ENCODE peak calls at places on chromosomes 2 and 18, in eight cellular contexts. L is H7, A is GM23248, Z is right lobe of liver, M is right cardiac atrium, N is psoas muscle, O is neural progenitor cell, U is left lung. C is an unnamed sample.
A peak's percentile ranks its signal among the peaks of the same experiment; 100 is the strongest.

GRCh38 chr2:196551014-196551413 is 88.5 kb upstream of the CCDC150 start:
- DNase-seq in U (no peak), A (no peak), L (no peak), N (no peak), O (no peak), M (no peak), Z (no peak), C (no peak)

GRCh38 chr18:29457316-29457715 is 1280.4 kb upstream of the CDH2 start:
- DNase-seq in U (no peak), L (no peak), Z (no peak), A (no peak), N (no peak), O (no peak), M (no peak), C (no peak)

GRCh38 chr2:176092270-176093144 is at the start of gene HOXD13:
- DNase-seq in A (peak; percentile 79), Z (no peak), O (peak; percentile 80), N (no peak), M (no peak), L (peak; percentile 92), U (no peak), C (no peak)

GRCh38 chr2:201798252-201798918 is 8.0 kb upstream of the CDK15 start:
- DNase-seq in Z (no peak), M (no peak), O (no peak), U (no peak), L (no peak), N (no peak), A (peak; percentile 94), C (no peak)

GRCh38 chr2:10028407-10028987 is 14.9 kb upstream of the KLF11 start:
- DNase-seq in M (peak; percentile 53), U (no peak), L (peak; percentile 69), N (no peak), Z (no peak), A (no peak), O (peak; percentile 40), C (no peak)

GRCh38 chr18:21448301-21448700 is 152.2 kb downstream of the ESCO1 start:
- DNase-seq in N (no peak), L (no peak), A (peak; percentile 44), M (no peak), U (no peak), Z (no peak), O (no peak), C (no peak)

GRCh38 chr18:5630057-5630765 is 86.4 kb upstream of the EPB41L3 start:
- DNase-seq in Z (peak; percentile 60), M (peak; percentile 92), N (peak; percentile 77), O (peak; percentile 93), L (peak; percentile 95), A (peak; percentile 68), U (peak; percentile 84), C (peak; percentile 69)

GRCh38 chr2:215380699-215381098 is 55.2 kb downstream of the FN1 start:
- DNase-seq in M (no peak), L (no peak), U (no peak), Z (no peak), A (no peak), N (no peak), O (no peak), C (no peak)

GRCh38 chr2:234745347-234745746 is 206.5 kb upstream of the SH3BP4 start:
- DNase-seq in A (no peak), L (no peak), N (no peak), O (no peak), Z (no peak), M (no peak), U (no peak), C (no peak)

GRCh38 chr2:196808281-196808680 is 874 bp downstream of the C2orf66 start:
- DNase-seq in M (no peak), L (peak; percentile 34), Z (no peak), O (no peak), N (no peak), U (no peak), A (peak; percentile 8), C (no peak)

GRCh38 chr2:108906403-108907077 is 82.5 kb downstream of the EDAR start:
- DNase-seq in L (peak; percentile 22), A (no peak), N (no peak), Z (peak; percentile 86), U (no peak), O (no peak), M (no peak), C (no peak)

GRCh38 chr2:105646423-105647076 is 98.2 kb upstream of the NCK2 start:
- DNase-seq in L (no peak), A (no peak), Z (no peak), O (no peak), U (no peak), M (no peak), N (no peak), C (no peak)

GRCh38 chr2:235638541-235639192 is 144.8 kb downstream of the AGAP1 start:
- DNase-seq in U (no peak), A (no peak), Z (no peak), O (peak; percentile 28), L (peak; percentile 59), M (no peak), N (peak; percentile 46), C (no peak)

GRCh38 chr2:101610750-101611315 is 86.7 kb upstream of the MAP4K4 start:
- DNase-seq in M (no peak), L (no peak), O (no peak), A (no peak), Z (no peak), U (no peak), N (no peak), C (no peak)

GRCh38 chr2:134253117-134253704 is 661 bp upstream of the MGAT5 start:
- DNase-seq in A (no peak), L (no peak), M (no peak), Z (no peak), U (no peak), N (no peak), O (no peak), C (no peak)

GRCh38 chr2:109554758-109555157 is 59.0 kb downstream of the SEPTIN10 start:
- DNase-seq in U (no peak), A (peak; percentile 19), L (no peak), N (no peak), Z (no peak), M (no peak), O (no peak), C (no peak)

GRCh38 chr2:200087451-200087850 is 132.1 kb downstream of the MAIP1 start:
- DNase-seq in A (no peak), M (no peak), Z (no peak), N (no peak), O (no peak), L (no peak), U (no peak), C (no peak)

GRCh38 chr2:120470041-120470716 is 124.2 kb downstream of the INHBB start:
- DNase-seq in Z (peak; percentile 94), A (peak; percentile 99), N (peak; percentile 94), L (no peak), U (peak; percentile 83), M (peak; percentile 93), O (no peak), C (peak; percentile 72)

GRCh38 chr2:102337012-102337411 is 18.6 kb upstream of the IL18R1 start:
- DNase-seq in O (no peak), N (no peak), A (peak; percentile 78), M (no peak), L (no peak), Z (no peak), U (no peak), C (no peak)

GRCh38 chr2:148978736-148979135 is 59.8 kb upstream of the LYPD6B start:
- DNase-seq in U (no peak), A (peak; percentile 22), O (no peak), L (no peak), Z (no peak), N (no peak), M (no peak), C (no peak)

GRCh38 chr2:1512321-1513289 is 99.3 kb downstream of the TPO start:
- DNase-seq in U (peak; percentile 22), Z (no peak), N (no peak), A (no peak), L (peak; percentile 42), O (no peak), M (no peak), C (no peak)

GRCh38 chr2:191749181-191749540 is 71.2 kb downstream of the NABP1 start:
- DNase-seq in U (no peak), A (no peak), O (no peak), M (no peak), N (no peak), Z (no peak), L (no peak), C (no peak)
- H3K27me3 ChIP-seq in U (no peaks in the 10 kb centered on the region), A (no peaks in the 10 kb centered on the region), O (no peaks in the 10 kb centered on the region), M (no peaks in the 10 kb centered on the region), N (no peaks in the 10 kb centered on the region), Z (no peaks in the 10 kb centered on the region), L (no peaks in the 10 kb centered on the region), C (no peaks in the 10 kb centered on the region)

GRCh38 chr2:219641390-219642063 is 14.1 kb downstream of the SLC4A3 start:
- DNase-seq in Z (no peak), O (no peak), L (no peak), A (no peak), N (no peak), U (no peak), M (no peak), C (no peak)
- H3K27me3 ChIP-seq in Z (no peaks in the 10 kb centered on the region), O (peaks cover 11% of the 10 kb centered on the region), L (no peaks in the 10 kb centered on the region), A (no peaks in the 10 kb centered on the region), N (no peaks in the 10 kb centered on the region), U (no peaks in the 10 kb centered on the region), M (no peaks in the 10 kb centered on the region), C (peaks cover 5% of the 10 kb centered on the region)

GRCh38 chr2:238498691-238499295 is 72.1 kb downstream of the ASB1 start:
- DNase-seq in M (no peak), U (no peak), A (no peak), O (no peak), N (peak; percentile 30), Z (no peak), L (no peak), C (no peak)
- H3K27me3 ChIP-seq in M (no peaks in the 10 kb centered on the region), U (no peaks in the 10 kb centered on the region), A (no peaks in the 10 kb centered on the region), O (no peaks in the 10 kb centered on the region), N (no peaks in the 10 kb centered on the region), Z (no peaks in the 10 kb centered on the region), L (no peaks in the 10 kb centered on the region), C (peaks cover 44% of the 10 kb centered on the region)

GRCh38 chr2:85761512-85761944 is 7.7 kb downstream of the ATOH8 start:
- DNase-seq in N (no peak), O (no peak), Z (peak; percentile 71), A (no peak), M (peak; percentile 50), U (no peak), L (no peak), C (no peak)

GRCh38 chr2:85763831-85764230 is 10.0 kb downstream of the ATOH8 start:
- DNase-seq in Z (no peak), A (no peak), U (no peak), L (no peak), O (no peak), M (peak; percentile 74), N (no peak), C (no peak)

GRCh38 chr2:85765081-85765731 is 11.4 kb downstream of the ATOH8 start:
- DNase-seq in A (peak; percentile 5), M (peak; percentile 84), Z (no peak), O (peak; percentile 92), L (peak; percentile 91), N (no peak), U (no peak), C (no peak)

GRCh38 chr2:85761946-85762345 is 8.2 kb downstream of the ATOH8 start:
- DNase-seq in Z (no peak), U (no peak), L (no peak), A (no peak), N (no peak), M (no peak), O (no peak), C (no peak)

DNA sequence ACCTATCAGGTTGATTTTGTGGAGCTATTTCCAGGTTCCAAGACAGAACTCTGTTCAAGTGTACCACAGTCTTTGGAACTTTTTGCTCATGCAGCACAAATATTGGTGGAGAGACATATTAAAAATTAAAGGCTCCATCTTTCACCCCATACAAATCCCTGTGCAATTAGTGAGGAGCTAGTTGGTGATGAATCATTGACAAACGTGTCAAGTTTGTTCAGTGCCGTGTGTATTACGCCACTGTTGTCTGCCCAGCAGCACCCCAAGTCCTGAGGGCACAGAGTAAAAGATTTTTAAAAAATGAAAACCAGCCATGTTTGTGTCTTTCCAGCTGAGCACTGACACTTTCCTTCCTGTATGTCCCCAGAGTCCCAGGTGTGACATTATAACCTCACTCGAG is 9.3 kb downstream of the ATOH8 start:
- DNase-seq in M (no peak), L (no peak), Z (no peak), O (no peak), U (no peak), A (no peak), N (no peak), C (no peak)
- H3K27me3 ChIP-seq in M (no peaks in the 10 kb centered on the region), L (peaks cover 12% of the 10 kb centered on the region), Z (no peaks in the 10 kb centered on the region), O (peaks cover 73% of the 10 kb centered on the region), U (no peaks in the 10 kb centered on the region), A (no peaks in the 10 kb centered on the region), N (no peaks in the 10 kb centered on the region), C (no peaks in the 10 kb centered on the region)

C was measured in left ventricle myocardium inferior.